ENCODE peak calls at places on chromosomes 2 and 18, in four cellular contexts. K, Q, M and F are unnamed samples.

GRCh38 chr2:10452334-10452733 is 4.2 kb upstream of the ODC1 start:
- DNase-seq in K (no peak), Q (no peak), M (peak; percentile 25), F (peak; percentile 74)

GRCh38 chr2:108927936-108928659 is 60.9 kb downstream of the EDAR start:
- DNase-seq in Q (peak; percentile 70), K (peak; percentile 70), M (peak; percentile 29), F (peak; percentile 40)

GRCh38 chr2:101610750-101611315 is 86.7 kb upstream of the MAP4K4 start:
- DNase-seq in M (no peak), K (no peak), Q (no peak), F (no peak)

GRCh38 chr2:164599954-164600589 is 21.2 kb downstream of the GRB14 start:
- DNase-seq in M (peak; percentile 71), K (peak; percentile 30), Q (peak; percentile 62), F (peak; percentile 46)

GRCh38 chr2:8458461-8459459 is 223.1 kb upstream of the ID2 start:
- DNase-seq in K (no peak), Q (no peak), M (no peak), F (no peak)

GRCh38 chr2:4828682-4829374 is 863.4 kb upstream of the SOX11 start:
- DNase-seq in Q (no peak), M (no peak), K (no peak), F (no peak)

GRCh38 chr2:32946314-32947075 is at the start of gene LTBP1:
- DNase-seq in Q (peak; percentile 84), M (peak; percentile 19), K (peak; percentile 83), F (peak; percentile 76)

GRCh38 chr18:23827681-23828080 is 138.4 kb downstream of the LAMA3 start:
- DNase-seq in K (no peak), M (no peak), Q (no peak), F (no peak)

GRCh38 chr2:53509827-53510785 is 257.5 kb upstream of the CHAC2 start:
- DNase-seq in M (no peak), K (no peak), Q (no peak), F (no peak)

GRCh38 chr18:13217466-13217961 is 1.0 kb upstream of the LDLRAD4 start:
- DNase-seq in Q (peak; percentile 90), M (peak; percentile 20), K (peak; percentile 72), F (peak; percentile 49)

GRCh38 chr2:11945139-11946126 is 199.0 kb downstream of the LPIN1 start:
- DNase-seq in Q (no peak), M (no peak), K (no peak), F (no peak)

GRCh38 chr2:238350150-238350549 is 29.8 kb downstream of the TRAF3IP1 start:
- DNase-seq in Q (no peak), M (no peak), K (no peak), F (no peak)

GRCh38 chr2:65536596-65536995 is 104.2 kb upstream of the SPRED2 start:
- DNase-seq in K (peak; percentile 70), M (no peak), Q (no peak), F (no peak)

GRCh38 chr2:205775091-205775876 is 93.0 kb downstream of the NRP2 start:
- DNase-seq in K (no peak), M (peak; percentile 66), Q (no peak), F (peak; percentile 25)

GRCh38 chr2:199662245-199662644 is 188.7 kb downstream of the FTCDNL1 start:
- DNase-seq in Q (no peak), K (no peak), M (no peak), F (no peak)